ENCODE peak calls at places on chromosomes 12 and 14, in seven cellular contexts. J is AG10803, B is PC-3, U is brain microvascular endothelial cell, E is GM20000, Z is fibroblast of mammary gland, K is A549. Y is an unnamed sample.

GRCh38 chr12:6825398-6826124 is 2.6 kb upstream of the P3H3 start:
- DNase-seq in J (peak), B (peak), U (peak), E (peak), Z (peak), K (peak), Y (peak)

GRCh38 chr12:913919-914718 is 35.4 kb downstream of the RAD52 start:
- DNase-seq in J (peak), B (peak), U (peak), E (no peak), Z (peak), K (no peak), Y (no peak)

GRCh38 chr12:108825205-108825950 is 32.0 kb downstream of the SSH1 start:
- DNase-seq in J (peak), B (no peak), U (no peak), E (peak), Z (peak), K (no peak), Y (no peak)

GRCh38 chr12:33752854-33753253 is 269.4 kb upstream of the ALG10 start:
- DNase-seq in J (no peak), B (peak), U (no peak), E (no peak), Z (no peak), K (no peak), Y (no peak)

GRCh38 chr14:80055912-80056801 is 155.1 kb downstream of the DIO2 start:
- DNase-seq in J (peak), B (peak), U (peak), E (peak), Z (peak), K (peak), Y (peak)

GRCh38 chr14:105247715-105248367 is 492 bp upstream of the BTBD6 start:
- DNase-seq in J (peak), B (no peak), U (no peak), E (no peak), Z (no peak), K (no peak), Y (no peak)

GRCh38 chr12:115920395-115921183 is 356.9 kb downstream of the MED13L start:
- DNase-seq in J (peak), B (no peak), U (no peak), E (no peak), Z (no peak), K (no peak), Y (no peak)

GRCh38 chr12:80593766-80594165 is 113.7 kb upstream of the MYF6 start:
- DNase-seq in J (peak), B (peak), U (peak), E (no peak), Z (peak), K (no peak), Y (no peak)

GRCh38 chr14:23661542-23661941 is 25.4 kb downstream of the DHRS2 start:
- DNase-seq in J (no peak), B (no peak), U (no peak), E (no peak), Z (no peak), K (no peak), Y (no peak)

GRCh38 chr12:105561981-105562726 is 231.7 kb downstream of the C12orf75 start:
- DNase-seq in J (peak), B (peak), U (peak), E (no peak), Z (peak), K (peak), Y (no peak)

GRCh38 chr14:87186745-87187144 is 806.2 kb downstream of the GALC start:
- DNase-seq in J (no peak), B (no peak), U (no peak), E (no peak), Z (no peak), K (no peak), Y (no peak)

GRCh38 chr14:78997811-78998210 is 827.6 kb downstream of the NRXN3 start:
- DNase-seq in J (peak), B (no peak), U (peak), E (no peak), Z (peak), K (no peak), Y (no peak)

GRCh38 chr12:8676651-8677050 is 14.0 kb upstream of the MFAP5 start:
- DNase-seq in J (no peak), B (no peak), U (no peak), E (no peak), Z (no peak), K (no peak), Y (no peak)
- TF ChIP-seq CTCF in J (no peak), B (no peak), U (no peak), E (no peak), Z (no peak), K (no peak), Y (no peak)

DNA sequence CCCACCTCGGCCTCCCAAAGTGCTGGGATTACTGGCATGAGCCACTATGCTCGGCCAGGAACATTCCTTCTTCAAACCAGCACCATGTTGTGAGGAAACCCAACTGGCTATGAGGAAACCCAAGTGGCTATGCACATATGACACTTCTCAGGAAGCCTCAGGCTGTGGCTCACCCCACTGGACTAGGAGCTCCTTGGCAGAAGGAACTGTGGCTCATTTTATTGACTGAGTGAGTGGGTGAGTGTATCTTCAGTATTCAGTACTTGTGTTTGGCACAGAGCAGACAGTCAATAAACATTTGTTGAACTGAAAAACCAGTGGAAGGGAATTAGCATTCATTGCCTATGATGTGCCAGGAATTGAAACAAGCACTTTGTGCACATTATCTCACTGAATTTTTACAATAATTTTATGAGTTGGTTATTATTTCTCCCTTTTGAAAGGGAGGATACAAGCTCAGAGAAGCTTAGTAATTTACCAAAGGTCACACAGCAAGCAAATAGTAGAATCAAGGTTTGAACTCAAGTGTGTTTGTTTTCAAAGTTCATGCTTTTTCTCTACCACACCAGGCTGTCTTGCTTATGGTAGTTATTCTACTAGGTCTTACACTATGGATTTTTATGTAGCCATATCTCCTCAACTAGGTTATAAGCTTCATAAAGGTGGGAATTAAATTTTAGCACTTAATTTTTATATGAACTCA is 121.6 kb downstream of the VEZT start:
- DNase-seq in J (peak), B (peak), U (no peak), E (no peak), Z (peak), K (no peak), Y (no peak)
- TF ChIP-seq CTCF in J (no peak), B (no peak), U (no peak), E (no peak), Z (no peak), K (no peak), Y (no peak)

DNA sequence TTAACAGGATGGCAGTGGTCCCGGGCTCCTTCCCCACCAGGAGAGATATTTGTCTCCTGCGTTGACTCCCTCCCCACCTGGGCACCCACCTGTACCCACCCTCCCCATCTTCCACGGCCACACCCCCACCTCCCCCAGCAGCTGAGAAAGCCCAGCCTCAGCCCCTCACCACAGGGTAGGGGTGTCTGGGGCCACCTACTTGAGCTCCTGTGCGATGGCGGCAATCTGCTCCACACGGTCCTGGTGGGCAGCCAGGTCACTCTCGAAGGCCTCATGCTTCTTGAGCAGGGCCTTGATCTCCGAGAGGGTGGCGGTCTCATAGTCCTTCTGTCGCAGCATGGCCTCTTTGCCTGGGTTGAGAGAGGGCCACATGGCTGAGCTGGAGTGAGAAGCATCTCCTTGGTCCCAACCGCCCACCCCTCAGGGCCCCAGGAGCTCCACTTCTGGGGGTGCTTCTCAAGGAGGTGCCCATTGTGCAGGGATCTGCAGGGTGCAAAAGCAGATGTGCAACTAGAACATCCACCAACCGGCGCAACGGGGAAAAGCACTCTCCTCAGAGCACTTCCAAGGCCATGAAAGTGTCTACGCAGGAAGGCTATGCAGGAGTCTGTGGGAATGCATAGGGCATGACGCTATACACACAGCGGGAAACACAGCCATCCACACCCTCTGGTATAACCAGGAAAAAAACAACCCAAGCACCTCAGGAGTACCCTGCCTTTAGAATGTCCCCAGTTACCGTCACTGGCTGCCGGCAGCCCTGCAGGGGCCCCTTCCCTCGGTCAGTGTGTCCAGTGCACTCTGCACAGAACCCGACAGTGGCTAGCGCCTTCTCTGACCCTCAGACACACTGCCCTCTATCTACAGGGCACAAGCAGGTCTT is 92.6 kb upstream of the ZFP36L1 start:
- DNase-seq in J (no peak), B (no peak), U (no peak), E (no peak), Z (no peak), K (no peak), Y (no peak)
- TF ChIP-seq CTCF in J (no peak), B (no peak), U (no peak), E (no peak), Z (no peak), K (no peak), Y (no peak)

GRCh38 chr14:88327497-88327896 is 4.4 kb upstream of the KCNK10 start:
- DNase-seq in J (no peak), B (no peak), U (no peak), E (no peak), Z (no peak), K (no peak), Y (no peak)

GRCh38 chr14:88333036-88333435 is 10.0 kb upstream of the KCNK10 start:
- DNase-seq in J (no peak), B (no peak), U (no peak), E (no peak), Z (no peak), K (no peak), Y (no peak)
- TF ChIP-seq CTCF in J (no peak), B (no peak), U (no peak), E (no peak), Z (no peak), K (no peak), Y (no peak)

DNA sequence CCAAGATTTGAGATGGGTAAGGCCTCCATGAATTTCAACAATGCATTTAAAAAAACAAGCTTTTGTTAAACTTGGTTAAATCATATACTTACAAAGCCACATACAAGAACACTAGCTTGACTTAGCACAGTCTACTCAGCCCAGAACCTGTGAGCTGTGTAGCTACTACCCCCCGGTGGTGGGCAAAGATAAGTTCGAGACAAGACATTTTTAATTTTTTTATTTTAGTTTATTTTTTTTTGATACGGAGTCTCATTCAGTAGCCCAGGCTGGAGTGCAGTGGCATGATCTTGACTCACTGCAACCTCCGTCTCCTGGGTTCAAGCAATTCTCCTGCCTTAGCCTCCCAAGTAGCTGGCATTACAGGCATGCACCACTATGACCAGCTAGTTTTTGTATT is 3.7 kb upstream of the NECAP1 start:
- DNase-seq in J (peak), B (peak), U (peak), E (peak), Z (peak), K (no peak), Y (no peak)
- TF ChIP-seq CTCF in J (peak), B (peak), U (peak), E (no peak), Z (peak), K (peak), Y (peak)

DNA sequence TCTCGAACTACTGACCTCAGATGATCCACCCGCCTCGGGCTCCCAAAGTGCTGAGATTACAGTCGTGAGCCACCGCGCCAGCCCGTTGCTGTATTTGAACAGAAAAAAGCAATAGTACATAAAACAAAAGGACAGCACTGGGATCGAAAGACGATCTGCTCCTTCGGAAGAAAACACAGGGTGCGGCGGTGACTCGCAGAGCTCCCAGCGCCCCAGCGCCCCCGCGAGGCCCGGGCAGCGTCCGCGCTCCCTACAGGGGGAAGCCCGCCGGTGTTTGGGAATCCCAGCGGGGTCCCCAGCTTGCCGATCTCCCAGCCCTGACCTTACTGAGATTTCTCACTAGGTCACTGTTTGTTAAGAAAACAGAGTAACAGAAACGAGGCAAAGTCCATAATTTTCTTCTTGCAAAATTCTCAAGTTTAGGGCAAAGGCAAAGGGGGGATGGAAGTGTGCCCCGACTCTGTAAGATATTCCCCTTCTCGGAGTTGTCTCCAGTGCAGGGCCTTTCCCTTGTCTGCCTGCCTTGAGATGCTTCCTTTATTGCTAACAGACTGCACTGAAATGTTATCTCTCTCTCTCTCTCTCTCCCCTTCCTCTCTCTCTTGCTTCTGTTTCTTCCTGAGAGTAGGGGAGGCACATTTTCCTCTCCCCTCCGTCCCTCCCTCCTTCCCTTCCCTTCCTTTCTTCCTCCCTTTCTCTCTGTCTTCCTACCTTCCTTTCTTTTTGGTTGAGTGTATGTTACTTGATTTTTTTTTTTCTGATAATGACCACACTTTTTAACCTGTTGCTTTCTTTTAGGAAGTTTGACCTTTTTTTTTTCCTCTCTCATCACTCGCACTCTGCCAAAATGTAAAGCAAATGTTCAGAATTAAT is 92.0 kb downstream of the TMEM30B start:
- DNase-seq in J (peak), B (peak), U (peak), E (peak), Z (peak), K (peak), Y (peak)
- TF ChIP-seq CTCF in J (peak), B (peak), U (peak), E (peak), Z (peak), K (peak), Y (peak)

GRCh38 chr12:26121841-26122680 is 2.8 kb downstream of the BHLHE41 start:
- DNase-seq in J (peak), B (peak), U (no peak), E (peak), Z (peak), K (no peak), Y (peak)

GRCh38 chr12:26121323-26121740 is 3.5 kb downstream of the BHLHE41 start:
- DNase-seq in J (no peak), B (peak), U (no peak), E (no peak), Z (no peak), K (no peak), Y (no peak)

GRCh38 chr12:26123482-26123980 is 1.3 kb downstream of the BHLHE41 start:
- DNase-seq in J (no peak), B (peak), U (no peak), E (peak), Z (peak), K (no peak), Y (no peak)

GRCh38 chr12:26124491-26125450 is at the start of gene BHLHE41:
- DNase-seq in J (peak), B (peak), U (peak), E (peak), Z (peak), K (peak), Y (peak)

DNA sequence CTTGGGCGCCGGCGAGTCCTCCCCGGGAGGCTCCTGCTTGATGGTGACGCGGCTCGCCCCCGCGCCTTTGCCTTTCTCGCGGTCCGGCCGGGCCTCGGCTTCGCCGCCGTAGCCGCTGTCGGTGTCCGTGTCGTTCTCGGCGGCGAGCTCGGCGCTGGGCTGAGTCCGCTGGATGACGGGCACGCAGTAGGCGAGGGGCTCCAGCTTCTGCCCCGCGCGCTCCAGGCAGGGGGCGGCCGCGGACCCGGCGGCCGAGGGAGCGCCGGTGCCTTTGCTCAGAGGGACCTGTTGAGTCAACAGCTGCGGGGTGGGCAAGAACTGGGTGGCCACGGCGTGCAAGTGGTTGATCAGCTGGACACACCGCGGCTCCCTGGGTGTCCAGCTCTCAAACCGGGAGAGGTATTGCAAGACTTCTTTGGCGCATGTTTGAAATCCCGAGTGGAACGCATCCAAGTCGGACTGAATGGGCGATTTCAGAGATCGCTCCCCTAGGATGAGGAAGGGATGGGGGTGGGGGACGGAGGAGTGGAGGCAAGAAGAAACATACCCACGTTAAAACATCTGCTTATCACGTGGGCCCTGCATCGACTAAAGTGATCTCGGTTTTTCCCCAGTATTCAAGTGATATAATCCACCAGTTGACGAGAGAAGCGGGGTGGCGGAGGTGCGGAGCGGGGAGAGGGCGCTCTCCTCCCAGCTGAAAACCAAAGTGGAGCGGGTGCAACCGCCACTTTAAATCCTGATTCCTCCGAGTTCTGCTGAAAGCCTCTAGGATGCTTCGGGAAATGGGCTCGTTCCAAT is 2.0 kb downstream of the BHLHE41 start:
- DNase-seq in J (peak), B (peak), U (peak), E (peak), Z (peak), K (peak), Y (peak)
- TF ChIP-seq CTCF in J (peak), B (peak), U (peak), E (peak), Z (peak), K (peak), Y (no peak)

GRCh38 chr12:124741211-124741610 is 122.5 kb downstream of the SCARB1 start:
- DNase-seq in J (no peak), B (no peak), U (no peak), E (no peak), Z (no peak), K (no peak), Y (no peak)

GRCh38 chr12:124739953-124740561 is 123.6 kb downstream of the SCARB1 start:
- DNase-seq in J (no peak), B (no peak), U (no peak), E (no peak), Z (no peak), K (no peak), Y (no peak)

GRCh38 chr12:124738636-124739467 is 124.8 kb downstream of the SCARB1 start:
- DNase-seq in J (no peak), B (no peak), U (peak), E (no peak), Z (peak), K (no peak), Y (peak)

GRCh38 chr12:124742111-124742510 is 121.6 kb downstream of the SCARB1 start:
- DNase-seq in J (no peak), B (no peak), U (no peak), E (no peak), Z (no peak), K (no peak), Y (no peak)

GRCh38 chr12:124740691-124741137 is 123.0 kb downstream of the SCARB1 start:
- DNase-seq in J (no peak), B (peak), U (no peak), E (peak), Z (peak), K (no peak), Y (no peak)
- TF ChIP-seq CTCF in J (no peak), B (peak), U (peak), E (no peak), Z (no peak), K (no peak), Y (no peak)

GRCh38 chr12:65607271-65607880 is 216.9 kb upstream of the HMGA2 start:
- DNase-seq in J (peak), B (peak), U (no peak), E (no peak), Z (peak), K (no peak), Y (no peak)

GRCh38 chr12:65612440-65612839 is 211.8 kb upstream of the HMGA2 start:
- DNase-seq in J (no peak), B (no peak), U (peak), E (no peak), Z (peak), K (no peak), Y (no peak)

GRCh38 chr12:65608319-65608916 is 215.9 kb upstream of the HMGA2 start:
- DNase-seq in J (no peak), B (peak), U (peak), E (no peak), Z (peak), K (no peak), Y (no peak)

GRCh38 chr12:65611396-65611795 is 212.9 kb upstream of the HMGA2 start:
- DNase-seq in J (no peak), B (no peak), U (no peak), E (no peak), Z (no peak), K (no peak), Y (no peak)

DNA sequence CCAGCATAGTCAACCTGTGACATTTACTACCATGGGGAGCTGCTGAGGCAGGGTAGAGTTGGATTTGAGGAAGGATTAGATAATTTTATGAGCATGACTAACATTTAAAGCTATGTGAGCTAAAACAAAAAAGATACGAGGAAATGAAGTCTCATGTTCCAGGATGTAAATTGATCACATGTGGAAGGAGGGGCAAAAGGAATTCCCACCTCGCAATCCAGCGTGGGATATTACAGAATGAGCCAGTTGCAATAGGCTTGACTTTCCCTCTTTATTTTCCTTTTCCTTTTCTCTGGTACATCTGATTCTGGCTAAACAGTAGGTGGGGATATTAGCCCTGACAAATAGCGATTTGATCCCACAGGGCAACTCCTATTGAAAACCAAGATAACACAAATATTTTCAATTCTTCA is 214.9 kb upstream of the HMGA2 start:
- DNase-seq in J (peak), B (peak), U (peak), E (no peak), Z (peak), K (no peak), Y (no peak)
- TF ChIP-seq CTCF in J (no peak), B (peak), U (peak), E (no peak), Z (peak), K (peak), Y (no peak)